ENCODE peak calls at places on chromosomes 1 and 21, in five cellular contexts. I, X, L, E and V are unnamed samples.

GRCh38 chr1:182217071-182217470 is 155.6 kb upstream of the ZNF648 start:
- DNase-seq in X (no peak), E (no peak), I (no peak), L (no peak), V (no peak)

GRCh38 chr1:153358691-153358975 is 979 bp downstream of the S100A9 start:
- DNase-seq in L (no peak), E (no peak), I (no peak), X (no peak), V (no peak)

GRCh38 chr1:31787786-31788137 is 23.6 kb upstream of the ADGRB2 start:
- DNase-seq in E (no peak), X (no peak), L (no peak), I (no peak), V (no peak)

GRCh38 chr1:98963359-98963758 is 41.3 kb downstream of the PLPPR5 start:
- DNase-seq in L (no peak), X (no peak), I (no peak), E (no peak), V (no peak)

GRCh38 chr1:27356628-27357280 is 10.0 kb downstream of the MAP3K6 start:
- DNase-seq in I (no peak), L (no peak), E (no peak), X (no peak), V (no peak)

GRCh38 chr21:39314155-39315027 is 959 bp upstream of the BRWD1 start:
- DNase-seq in L (peak; percentile 31), I (peak; percentile 56), X (no peak), E (peak; percentile 56), V (peak; percentile 58)

GRCh38 chr1:5688479-5689077 is 303.6 kb downstream of the NPHP4 start:
- DNase-seq in X (no peak), I (no peak), L (no peak), E (no peak), V (peak; percentile 21)

GRCh38 chr1:207015791-207016190 is 16.8 kb downstream of the C1orf116 start:
- DNase-seq in L (no peak), I (no peak), E (no peak), X (no peak), V (no peak)

GRCh38 chr1:82775402-82776000 is 974.8 kb downstream of the ADGRL2 start:
- DNase-seq in I (no peak), L (no peak), X (no peak), E (peak; percentile 64), V (peak; percentile 83)

GRCh38 chr1:208944981-208945451 is 638.5 kb upstream of the CAMK1G start:
- DNase-seq in I (no peak), L (no peak), X (no peak), E (no peak), V (no peak)

GRCh38 chr1:93615201-93616150 is 66.2 kb downstream of the BCAR3 start:
- DNase-seq in X (no peak), L (no peak), E (no peak), I (no peak), V (peak; percentile 17)

GRCh38 chr1:116110507-116111195 is 548 bp upstream of the MAB21L3 start:
- DNase-seq in I (no peak), L (no peak), X (no peak), E (no peak), V (no peak)

GRCh38 chr1:175877939-175878730 is 134.7 kb upstream of the TNR start:
- DNase-seq in X (no peak), L (no peak), E (peak; percentile 75), I (no peak), V (no peak)

GRCh38 chr1:23403038-23403336 is 21.6 kb downstream of the TCEA3 start:
- DNase-seq in X (no peak), I (no peak), L (no peak), E (no peak), V (peak; percentile 42)

GRCh38 chr1:8880068-8880676 is 1.7 kb upstream of the ENO1 start:
- DNase-seq in I (no peak), E (peak; percentile 54), L (peak; percentile 64), X (no peak), V (peak; percentile 73)

GRCh38 chr1:1173793-1174415 is at the start of gene TTLL10:
- DNase-seq in L (no peak), E (no peak), I (no peak), X (peak; percentile 70), V (no peak)

GRCh38 chr1:237115035-237115434 is 73.1 kb downstream of the RYR2 start:
- DNase-seq in L (no peak), I (no peak), E (no peak), X (no peak), V (no peak)

GRCh38 chr1:119635801-119636390 is 12.2 kb downstream of the ZNF697 start:
- DNase-seq in X (no peak), E (no peak), L (no peak), I (peak; percentile 94), V (no peak)

GRCh38 chr1:170162385-170163226 is 16.8 kb downstream of the NTMT2 start:
- DNase-seq in L (peak; percentile 17), E (peak; percentile 5), X (no peak), I (peak; percentile 68), V (no peak)